ENCODE peak calls at places on chromosomes 16 and 17, in nine cellular contexts. U is cardiac muscle cell, C is ascending aorta, N is fibroblast of the aortic adventitia, Q is cardiac fibroblast, I is right lobe of liver, W is ovary, D is testis, S is endothelial cell of umbilical vein. F is an unnamed sample.

GRCh38 chr17:31171711-31172110 is 76.9 kb downstream of the NF1 start:
- DNase-seq in N (no peak), U (no peak), I (no peak), D (no peak), C (no peak), S (no peak), Q (no peak), W (no peak), F (peak; percentile 14)

GRCh38 chr16:3113765-3114479 is 1.5 kb downstream of the ZNF205 start:
- DNase-seq in U (no peak), N (no peak), D (no peak), I (no peak), W (no peak), C (no peak), S (no peak), Q (no peak), F (no peak)

GRCh38 chr16:2584742-2585650 is 47.2 kb downstream of the PDPK1 start:
- DNase-seq in D (peak; percentile 90), S (no peak), W (peak; percentile 60), Q (peak; percentile 8), N (no peak), C (no peak), U (peak; percentile 20), I (no peak), F (peak; percentile 27)

GRCh38 chr17:77498056-77498785 is 357.5 kb downstream of the SEC14L1 start:
- DNase-seq in N (no peak), I (peak; percentile 37), W (no peak), S (no peak), Q (no peak), D (peak; percentile 11), U (no peak), C (no peak), F (no peak)

GRCh38 chr16:22813223-22813945 is 578 bp upstream of the HS3ST2 start:
- DNase-seq in S (peak; percentile 46), W (no peak), D (peak; percentile 71), Q (peak; percentile 12), U (peak; percentile 23), N (peak; percentile 11), I (no peak), C (no peak), F (peak; percentile 23)

GRCh38 chr16:85934210-85934609 is 35.2 kb downstream of the IRF8 start:
- DNase-seq in U (no peak), S (no peak), Q (no peak), I (no peak), W (no peak), D (no peak), N (no peak), C (no peak), F (no peak)

GRCh38 chr16:252366-253337 is 18.0 kb downstream of the FAM234A start:
- DNase-seq in N (peak; percentile 57), W (no peak), S (peak; percentile 53), C (no peak), I (no peak), D (no peak), Q (peak; percentile 30), U (peak; percentile 34), F (no peak)

GRCh38 chr16:69315486-69316311 is 4.5 kb downstream of the VPS4A start:
- DNase-seq in Q (no peak), N (no peak), U (no peak), I (peak; percentile 82), S (no peak), D (no peak), W (no peak), C (no peak), F (no peak)

GRCh38 chr16:30934827-30935557 is 11.6 kb downstream of the FBXL19 start:
- DNase-seq in Q (peak; percentile 57), U (peak; percentile 53), D (peak; percentile 76), I (no peak), N (peak; percentile 48), S (peak; percentile 56), W (no peak), C (no peak), F (peak; percentile 41)

GRCh38 chr16:88599092-88599733 is 29.0 kb downstream of the ZC3H18 start:
- DNase-seq in Q (peak; percentile 22), I (peak; percentile 76), N (no peak), D (peak; percentile 65), C (peak; percentile 62), U (peak; percentile 2), W (no peak), S (no peak), F (no peak)

DNA sequence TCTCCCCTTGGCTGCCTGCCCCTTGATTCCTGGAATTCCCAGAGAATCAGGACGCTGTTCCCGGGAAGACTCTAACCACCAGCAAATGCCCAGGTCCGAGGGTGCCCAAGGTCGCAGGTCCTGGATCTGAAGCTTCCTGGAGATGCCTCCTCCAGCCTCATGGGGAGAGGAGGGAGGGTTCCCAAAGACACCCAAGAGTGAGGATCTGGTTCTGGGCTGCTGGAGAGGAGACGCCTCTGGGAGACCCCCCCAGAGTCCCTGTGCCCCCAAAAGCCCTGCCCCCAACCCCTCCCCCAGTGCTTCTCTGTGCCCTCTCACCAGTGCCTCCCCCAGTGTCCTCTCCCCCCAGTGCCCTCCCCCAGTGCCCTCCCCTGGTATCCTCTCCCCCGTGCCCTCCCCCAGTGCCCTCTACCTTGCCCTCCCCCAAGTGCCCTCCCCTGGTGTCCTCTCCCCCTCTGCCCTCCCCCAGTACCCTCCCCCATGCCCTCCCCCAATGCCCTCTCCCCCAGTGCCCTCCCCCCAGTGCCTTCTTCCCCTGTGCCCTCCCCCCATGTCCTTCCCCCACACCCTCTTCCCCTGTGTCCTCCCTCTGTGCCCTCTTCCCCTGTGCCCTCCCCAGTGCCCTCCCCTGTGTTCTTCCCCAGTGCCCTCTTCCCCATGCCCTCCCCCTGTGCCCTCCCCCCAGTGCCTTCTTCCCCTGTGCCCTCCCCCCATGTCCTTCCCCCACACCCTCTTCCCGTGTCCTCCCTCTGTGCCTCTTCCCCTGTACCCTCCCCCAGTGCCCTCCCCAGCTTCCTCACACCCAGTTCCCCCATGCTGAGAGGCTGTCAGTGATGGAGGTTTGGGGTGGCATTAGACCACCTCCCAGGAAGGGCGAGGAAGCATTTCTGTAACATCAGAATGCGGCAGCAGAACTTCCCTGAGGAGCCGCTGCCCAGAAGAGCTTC is 6.3 kb upstream of the SECTM1 start:
- DNase-seq in U (no peak), N (no peak), Q (no peak), D (no peak), C (no peak), S (no peak), I (no peak), W (no peak), F (peak; percentile 15)
- H3K4me3 ChIP-seq in U (no peak overlapping the region), N (peak overlapping the region; percentile 53), Q (peak overlapping the region; percentile 8), D (no peak overlapping the region), C (peak overlapping the region; percentile 18), S (no peak overlapping the region), I (no peak overlapping the region), W (peak overlapping the region; percentile 31), F (peak overlapping the region; percentile 49)

GRCh38 chr16:19066988-19067348 is 446 bp upstream of the COQ7 start:
- DNase-seq in I (no peak), D (no peak), S (no peak), W (no peak), C (no peak), Q (no peak), N (no peak), U (no peak), F (no peak)

GRCh38 chr16:19068237-19068815 is 912 bp downstream of the COQ7 start:
- DNase-seq in D (no peak), N (no peak), Q (no peak), S (no peak), C (no peak), W (no peak), U (no peak), I (peak; percentile 45), F (no peak)

GRCh38 chr16:19071811-19072777 is 4.7 kb downstream of the COQ7 start:
- DNase-seq in C (no peak), U (peak; percentile 55), N (peak; percentile 68), D (peak; percentile 76), I (peak; percentile 68), W (no peak), S (peak; percentile 70), Q (peak; percentile 63), F (peak; percentile 54)

GRCh38 chr16:19062706-19063105 is 4.7 kb upstream of the COQ7 start:
- DNase-seq in D (no peak), S (peak; percentile 53), Q (no peak), I (no peak), U (no peak), W (no peak), N (no peak), C (no peak), F (no peak)

DNA sequence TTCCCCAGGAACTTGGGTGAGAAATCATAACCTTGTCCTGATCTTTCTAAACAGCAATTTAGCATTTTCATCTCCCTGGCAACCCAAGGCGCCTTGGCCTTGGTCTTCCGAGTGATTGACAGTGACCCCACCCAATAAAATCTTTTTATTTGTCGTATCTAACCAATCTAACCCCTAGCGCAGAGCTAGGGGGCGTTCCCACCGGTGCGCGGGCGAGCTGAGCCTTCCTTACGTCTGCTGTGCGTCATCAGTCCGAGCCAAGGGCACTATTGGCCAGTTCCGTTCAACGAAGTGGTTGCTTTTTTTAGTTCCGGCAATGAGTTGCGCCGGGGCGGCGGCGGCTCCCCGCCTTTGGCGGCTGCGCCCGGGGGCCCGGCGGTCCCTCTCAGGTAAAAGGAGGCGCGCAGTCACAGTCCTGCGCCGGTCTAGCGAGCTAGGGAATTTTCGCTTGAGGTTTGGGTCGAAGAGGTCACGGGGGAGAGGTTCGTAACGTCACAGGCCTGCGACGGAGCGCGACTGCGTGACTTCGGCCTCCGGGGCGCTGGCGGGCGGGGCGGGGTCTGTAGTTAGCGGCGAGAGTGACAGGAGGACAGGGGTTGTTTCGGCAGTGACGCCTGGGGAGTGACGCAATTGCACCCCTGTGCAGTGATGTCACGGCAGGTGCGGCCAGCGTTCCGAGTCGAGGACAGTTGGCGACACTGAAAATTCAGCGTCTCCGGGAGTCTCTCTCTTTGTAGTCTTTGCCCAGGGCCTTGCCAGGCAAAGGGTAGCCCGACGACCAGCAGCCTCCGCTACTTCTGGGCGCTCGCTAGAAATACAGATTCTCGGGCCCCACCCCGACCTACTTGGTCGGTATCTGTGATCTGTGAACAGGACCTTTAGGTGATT is at the start of gene COQ7:
- DNase-seq in U (peak; percentile 100), S (peak; percentile 99), I (peak; percentile 99), Q (peak; percentile 100), C (peak; percentile 97), D (peak; percentile 99), W (peak; percentile 98), N (peak; percentile 100), F (peak; percentile 100)
- TF ChIP-seq CTCF in U (no peak), S (no peak), I (no peak), Q (no peak), C (no peak), D (no peak), W (no peak), N (no peak), F (no peak)

GRCh38 chr16:51120289-51121008 is 30.6 kb downstream of the SALL1 start:
- DNase-seq in S (no peak), U (no peak), W (no peak), N (no peak), C (no peak), Q (no peak), I (peak; percentile 75), D (no peak), F (no peak)
- H3K4me3 ChIP-seq in S (no peak overlapping the region), U (no peak overlapping the region), W (no peak overlapping the region), N (no peak overlapping the region), C (no peak overlapping the region), Q (no peak overlapping the region), I (no peak overlapping the region), D (no peak overlapping the region), F (no peak overlapping the region)

DNA sequence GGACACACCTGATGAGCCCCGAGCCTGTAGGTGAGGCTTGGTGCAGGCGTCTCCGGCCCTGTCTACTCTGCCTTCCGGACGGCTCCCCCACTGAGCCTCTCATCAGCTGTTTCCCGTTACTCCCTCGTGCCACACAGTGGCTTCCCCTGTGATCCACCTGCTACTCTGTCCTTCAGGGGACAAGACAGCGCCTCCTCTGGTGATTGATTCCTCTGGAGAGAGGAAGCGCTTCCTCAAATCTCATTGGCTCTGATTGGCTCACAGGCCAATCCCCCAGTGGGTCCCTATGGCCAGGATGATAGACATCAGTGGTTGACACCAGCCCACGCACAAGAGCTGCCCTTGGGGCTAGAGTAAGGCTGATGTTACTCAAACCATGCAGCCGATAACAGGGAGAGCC is 24.0 kb downstream of the RNF213 start:
- DNase-seq in I (no peak), W (no peak), D (no peak), C (no peak), Q (no peak), S (no peak), U (no peak), N (no peak), F (no peak)
- TF ChIP-seq CTCF in I (no peak), W (no peak), D (no peak), C (no peak), Q (no peak), S (no peak), U (no peak), N (no peak), F (no peak)

F was measured in AG10803.